ENCODE peak calls at places on chromosome 1, in five cellular contexts. D is GM12878, S is H1, M is NT2/D1, I is HepG2. E is an unnamed sample.
A peak's percentile ranks its signal among the peaks of the same experiment; 100 is the strongest.

GRCh38 chr1:84754376-84754672 is 64.1 kb upstream of the SSX2IP start:
- DNase-seq in S (no peak), M (no peak), I (no peak), D (no peak), E (no peak)

GRCh38 chr1:211577826-211578639 is 928 bp downstream of the SLC30A1 start:
- DNase-seq in M (peak; percentile 63), S (peak; percentile 53), I (peak; percentile 68), D (no peak), E (peak; percentile 75)

GRCh38 chr1:200473698-200474371 is 64.0 kb upstream of the ZNF281 start:
- DNase-seq in S (no peak), M (no peak), D (peak; percentile 57), I (no peak), E (no peak)

GRCh38 chr1:22754106-22754768 is 43.6 kb downstream of the EPHB2 start:
- DNase-seq in D (peak; percentile 58), M (no peak), S (no peak), I (no peak), E (no peak)

GRCh38 chr1:101239095-101240040 is 2.5 kb downstream of the S1PR1 start:
- DNase-seq in S (no peak), I (no peak), D (no peak), M (no peak), E (no peak)

GRCh38 chr1:23400324-23401110 is 24.0 kb downstream of the TCEA3 start:
- DNase-seq in M (no peak), D (no peak), S (no peak), I (no peak), E (no peak)

GRCh38 chr1:61121631-61122030 is 39.3 kb downstream of the NFIA start:
- DNase-seq in D (no peak), M (no peak), S (no peak), I (no peak), E (no peak)

GRCh38 chr1:36008546-36009197 is 75.2 kb upstream of the TEKT2 start:
- DNase-seq in I (peak; percentile 12), S (no peak), M (peak; percentile 22), D (no peak), E (no peak)

GRCh38 chr1:50978144-50978851 is 8.3 kb downstream of the CDKN2C start:
- DNase-seq in M (peak; percentile 87), D (no peak), I (peak; percentile 49), S (peak; percentile 63), E (peak; percentile 61)

GRCh38 chr1:94727846-94728715 is 92.1 kb upstream of the SLC44A3 start:
- DNase-seq in S (no peak), I (peak; percentile 54), D (no peak), M (no peak), E (no peak)

GRCh38 chr1:62735491-62736171 is 47.4 kb upstream of the DOCK7 start:
- DNase-seq in I (no peak), M (no peak), S (no peak), D (no peak), E (no peak)
- TF ChIP-seq SUZ12 in I (no peak), M (no peak), S (no peak), D (no peak), E (no peak)

DNA sequence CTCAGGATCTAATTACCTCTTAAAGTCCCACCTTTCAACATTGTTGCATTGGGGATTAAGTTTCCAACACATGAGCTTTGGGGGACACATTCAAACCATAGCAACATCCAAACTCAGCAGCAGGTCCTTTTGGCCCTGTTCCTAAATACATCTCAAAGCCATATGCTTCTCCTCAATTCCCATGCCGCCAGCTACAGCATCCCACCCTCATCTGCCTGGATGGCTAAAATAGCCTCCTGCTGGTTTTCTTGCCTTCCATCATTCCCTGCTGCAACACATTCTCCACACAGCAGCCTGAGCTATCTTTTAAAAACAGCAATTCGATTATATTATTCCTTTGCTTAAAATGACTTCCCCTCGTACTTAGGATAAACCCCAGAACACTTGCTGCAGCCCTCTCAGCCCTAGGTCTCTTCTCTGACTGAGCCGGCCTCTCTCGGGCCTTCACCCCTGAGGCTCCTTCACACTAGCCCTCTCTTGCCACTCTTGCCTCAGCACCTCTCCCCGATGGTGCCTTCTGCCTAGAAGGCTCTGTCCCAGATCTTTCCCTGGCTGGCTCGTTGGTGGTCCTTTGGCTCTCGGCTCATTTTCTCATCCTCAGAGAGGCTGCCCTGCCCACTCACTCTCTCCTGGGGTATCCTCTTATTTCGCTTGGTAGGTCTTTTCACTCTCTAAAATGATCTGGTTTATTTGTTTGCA is 16.5 kb downstream of the MYBPH start:
- DNase-seq in D (no peak), M (no peak), S (no peak), I (no peak), E (no peak)
- TF ChIP-seq SUZ12 in D (no peak), M (no peak), S (no peak), I (no peak), E (no peak)

GRCh38 chr1:215669806-215670485 is 102.8 kb downstream of the KCTD3 start:
- DNase-seq in M (peak; percentile 27), S (no peak), I (no peak), D (no peak), E (no peak)
- TF ChIP-seq SUZ12 in M (no peak), S (no peak), I (no peak), D (no peak), E (no peak)

GRCh38 chr1:168116327-168116799 is 20.4 kb downstream of the GPR161 start:
- DNase-seq in S (no peak), M (no peak), D (no peak), I (no peak), E (no peak)

GRCh38 chr1:168112673-168113305 is 23.9 kb downstream of the GPR161 start:
- DNase-seq in D (peak; percentile 27), S (no peak), I (no peak), M (peak; percentile 74), E (peak; percentile 52)

GRCh38 chr1:168119750-168120149 is 17.0 kb downstream of the GPR161 start:
- DNase-seq in I (no peak), D (no peak), M (no peak), S (no peak), E (no peak)

GRCh38 chr1:168110896-168111545 is 25.7 kb downstream of the GPR161 start:
- DNase-seq in D (no peak), I (no peak), S (no peak), M (peak; percentile 65), E (peak; percentile 40)

DNA sequence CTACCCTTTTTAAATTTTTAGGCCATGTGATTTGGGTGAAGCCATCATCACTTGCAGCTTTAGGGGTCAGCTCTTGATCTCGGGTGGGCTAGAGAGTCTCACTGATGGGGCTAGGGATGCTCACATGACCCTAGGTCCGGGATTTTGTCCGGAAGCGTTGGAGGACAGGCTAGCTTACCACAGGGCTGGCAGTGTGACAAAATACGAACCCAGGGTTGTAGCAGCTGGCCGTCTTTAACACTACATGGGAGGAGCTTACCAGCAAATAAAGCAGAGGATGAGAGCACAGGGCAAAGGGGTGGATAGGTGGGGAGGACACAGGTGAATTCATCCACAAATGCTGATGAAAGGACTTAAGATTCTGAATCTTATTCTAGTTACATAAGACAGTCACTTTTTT is 21.9 kb downstream of the GPR161 start:
- DNase-seq in M (no peak), S (no peak), D (no peak), I (no peak), E (no peak)
- TF ChIP-seq SUZ12 in M (no peak), S (no peak), D (no peak), I (no peak), E (no peak)

E was measured in HEK293T.